ENCODE peak calls at places on chromosomes 12 and 14, in four cellular contexts. One of them, this sample, is unnamed.

GRCh38 chr12:53345486-53346195 is 9.5 kb upstream of the SP7 start:
- DNase-seq in activated effector memory CD4-positive, alpha-beta T cell treated with Interleukin-2 at 50 U/mL for 16 hours: no peak
- DNase-seq in effector CD4-positive, alpha-beta T cell: no peak
- DNase-seq in AG20443: peak
- DNase-seq in this sample: no peak

GRCh38 chr12:103172447-103173112 is 215.1 kb downstream of the ASCL1 start:
- DNase-seq in activated effector memory CD4-positive, alpha-beta T cell treated with Interleukin-2 at 50 U/mL for 16 hours: no peak
- DNase-seq in effector CD4-positive, alpha-beta T cell: no peak
- DNase-seq in AG20443: no peak
- DNase-seq in this sample: no peak

GRCh38 chr12:127482950-127483349 is 784.0 kb upstream of the TMEM132C start:
- DNase-seq in activated effector memory CD4-positive, alpha-beta T cell treated with Interleukin-2 at 50 U/mL for 16 hours: no peak
- DNase-seq in effector CD4-positive, alpha-beta T cell: no peak
- DNase-seq in AG20443: no peak
- DNase-seq in this sample: no peak

GRCh38 chr14:104800600-104801283 is at the start of gene ZBTB42:
- DNase-seq in activated effector memory CD4-positive, alpha-beta T cell treated with Interleukin-2 at 50 U/mL for 16 hours: peak
- DNase-seq in effector CD4-positive, alpha-beta T cell: peak
- DNase-seq in AG20443: peak
- DNase-seq in this sample: no peak

GRCh38 chr14:21498540-21499526 is 12.3 kb downstream of the METTL3 start:
- DNase-seq in activated effector memory CD4-positive, alpha-beta T cell treated with Interleukin-2 at 50 U/mL for 16 hours: no peak
- DNase-seq in effector CD4-positive, alpha-beta T cell: peak
- DNase-seq in AG20443: peak
- DNase-seq in this sample: peak

GRCh38 chr12:51846209-51846779 is 2.2 kb downstream of the FIGNL2 start:
- DNase-seq in activated effector memory CD4-positive, alpha-beta T cell treated with Interleukin-2 at 50 U/mL for 16 hours: no peak
- DNase-seq in effector CD4-positive, alpha-beta T cell: no peak
- DNase-seq in AG20443: no peak
- DNase-seq in this sample: no peak

GRCh38 chr12:96811083-96811482 is 96.0 kb upstream of the NEDD1 start:
- DNase-seq in activated effector memory CD4-positive, alpha-beta T cell treated with Interleukin-2 at 50 U/mL for 16 hours: no peak
- DNase-seq in effector CD4-positive, alpha-beta T cell: no peak
- DNase-seq in AG20443: peak
- DNase-seq in this sample: no peak

GRCh38 chr14:64878775-64879634 is 702 bp downstream of the SPTB start:
- DNase-seq in activated effector memory CD4-positive, alpha-beta T cell treated with Interleukin-2 at 50 U/mL for 16 hours: no peak
- DNase-seq in effector CD4-positive, alpha-beta T cell: no peak
- DNase-seq in AG20443: peak
- DNase-seq in this sample: no peak

GRCh38 chr12:54215990-54216579 is 27.3 kb upstream of the SMUG1 start:
- DNase-seq in activated effector memory CD4-positive, alpha-beta T cell treated with Interleukin-2 at 50 U/mL for 16 hours: no peak
- DNase-seq in effector CD4-positive, alpha-beta T cell: peak
- DNase-seq in AG20443: no peak
- DNase-seq in this sample: no peak

GRCh38 chr12:13171921-13172859 is 24.3 kb upstream of the EMP1 start:
- DNase-seq in activated effector memory CD4-positive, alpha-beta T cell treated with Interleukin-2 at 50 U/mL for 16 hours: no peak
- DNase-seq in effector CD4-positive, alpha-beta T cell: no peak
- DNase-seq in AG20443: peak
- DNase-seq in this sample: no peak

GRCh38 chr12:1810201-1810930 is 10.0 kb upstream of the LRTM2 start:
- DNase-seq in activated effector memory CD4-positive, alpha-beta T cell treated with Interleukin-2 at 50 U/mL for 16 hours: no peak
- DNase-seq in effector CD4-positive, alpha-beta T cell: no peak
- DNase-seq in AG20443: no peak
- DNase-seq in this sample: no peak

GRCh38 chr12:105907982-105908381 is 230.8 kb downstream of the NUAK1 start:
- DNase-seq in activated effector memory CD4-positive, alpha-beta T cell treated with Interleukin-2 at 50 U/mL for 16 hours: no peak
- DNase-seq in effector CD4-positive, alpha-beta T cell: no peak
- DNase-seq in AG20443: no peak
- DNase-seq in this sample: no peak

GRCh38 chr12:61574339-61574738 is 685.9 kb upstream of the USP15 start:
- DNase-seq in activated effector memory CD4-positive, alpha-beta T cell treated with Interleukin-2 at 50 U/mL for 16 hours: no peak
- DNase-seq in effector CD4-positive, alpha-beta T cell: no peak
- DNase-seq in AG20443: no peak
- DNase-seq in this sample: no peak

GRCh38 chr12:1532367-1532752 is 62.0 kb downstream of the FBXL14 start:
- DNase-seq in activated effector memory CD4-positive, alpha-beta T cell treated with Interleukin-2 at 50 U/mL for 16 hours: no peak
- DNase-seq in effector CD4-positive, alpha-beta T cell: no peak
- DNase-seq in AG20443: no peak
- DNase-seq in this sample: no peak

GRCh38 chr12:2265461-2266167 is 212.8 kb downstream of the CACNA1C start:
- DNase-seq in activated effector memory CD4-positive, alpha-beta T cell treated with Interleukin-2 at 50 U/mL for 16 hours: no peak
- DNase-seq in effector CD4-positive, alpha-beta T cell: no peak
- DNase-seq in AG20443: peak
- DNase-seq in this sample: no peak

GRCh38 chr12:19800884-19801283 is 361.6 kb downstream of the AEBP2 start:
- DNase-seq in activated effector memory CD4-positive, alpha-beta T cell treated with Interleukin-2 at 50 U/mL for 16 hours: no peak
- DNase-seq in effector CD4-positive, alpha-beta T cell: no peak
- DNase-seq in AG20443: no peak
- DNase-seq in this sample: no peak

GRCh38 chr14:101018561-101019290 is 115.2 kb upstream of the RTL1 start:
- DNase-seq in activated effector memory CD4-positive, alpha-beta T cell treated with Interleukin-2 at 50 U/mL for 16 hours: no peak
- DNase-seq in effector CD4-positive, alpha-beta T cell: no peak
- DNase-seq in AG20443: no peak
- DNase-seq in this sample: no peak

GRCh38 chr12:106195638-106196037 is 52.2 kb downstream of the CKAP4 start:
- DNase-seq in activated effector memory CD4-positive, alpha-beta T cell treated with Interleukin-2 at 50 U/mL for 16 hours: no peak
- DNase-seq in effector CD4-positive, alpha-beta T cell: no peak
- DNase-seq in AG20443: peak
- DNase-seq in this sample: no peak

GRCh38 chr14:39016733-39017095 is 86.3 kb downstream of the SEC23A start:
- DNase-seq in activated effector memory CD4-positive, alpha-beta T cell treated with Interleukin-2 at 50 U/mL for 16 hours: no peak
- DNase-seq in effector CD4-positive, alpha-beta T cell: no peak
- DNase-seq in AG20443: no peak
- DNase-seq in this sample: no peak

GRCh38 chr14:64938972-64939816 is 3.4 kb downstream of the GPX2 start:
- DNase-seq in activated effector memory CD4-positive, alpha-beta T cell treated with Interleukin-2 at 50 U/mL for 16 hours: no peak
- DNase-seq in effector CD4-positive, alpha-beta T cell: no peak
- DNase-seq in AG20443: no peak
- DNase-seq in this sample: no peak

GRCh38 chr12:19223695-19224094 is 94.2 kb downstream of the PLEKHA5 start:
- DNase-seq in activated effector memory CD4-positive, alpha-beta T cell treated with Interleukin-2 at 50 U/mL for 16 hours: no peak
- DNase-seq in effector CD4-positive, alpha-beta T cell: no peak
- DNase-seq in AG20443: peak
- DNase-seq in this sample: no peak